ENCODE peak calls at places on chromosomes 5 and 9, in six cellular contexts. G, C, N, L, V and W are unnamed samples.

GRCh38 chr5:71816307-71816706 is 97.2 kb downstream of the CARTPT start:
- DNase-seq in N (peak; percentile 60), C (no peak), L (no peak), V (no peak), G (no peak), W (no peak)

GRCh38 chr5:179509239-179509638 is 41.1 kb upstream of the RUFY1 start:
- DNase-seq in N (no peak), C (no peak), V (no peak), G (no peak), L (no peak), W (no peak)

GRCh38 chr5:168706655-168707069 is 127.5 kb upstream of the PANK3 start:
- DNase-seq in V (peak; percentile 79), C (peak; percentile 37), L (peak; percentile 59), N (peak; percentile 54), G (peak; percentile 30), W (peak; percentile 9)

GRCh38 chr9:128553695-128554094 is 1.3 kb downstream of the SPTAN1 start:
- DNase-seq in G (no peak), C (no peak), L (no peak), N (peak; percentile 81), V (peak; percentile 18), W (peak; percentile 22)

GRCh38 chr5:167853421-167853820 is 438.0 kb upstream of the WWC1 start:
- DNase-seq in L (no peak), G (no peak), C (peak; percentile 57), N (no peak), V (no peak), W (no peak)

GRCh38 chr5:25241981-25242380 is 597.2 kb upstream of the CDH10 start:
- DNase-seq in L (no peak), C (no peak), G (no peak), V (no peak), N (no peak), W (no peak)

GRCh38 chr9:121550041-121550440 is 50.4 kb upstream of the GGTA1 start:
- DNase-seq in L (no peak), G (no peak), C (no peak), N (no peak), V (no peak), W (no peak)

GRCh38 chr5:74064911-74065310 is 438.9 kb downstream of the ARHGEF28 start:
- DNase-seq in V (no peak), N (no peak), L (no peak), C (no peak), G (no peak), W (no peak)

GRCh38 chr5:168803541-168803940 is 224.4 kb upstream of the PANK3 start:
- DNase-seq in L (no peak), V (no peak), N (no peak), C (no peak), G (no peak), W (no peak)

GRCh38 chr9:78630966-78631365 is 334.0 kb downstream of the PSAT1 start:
- DNase-seq in V (no peak), L (no peak), N (no peak), G (no peak), C (no peak), W (no peak)

GRCh38 chr9:33329996-33330395 is 39.7 kb downstream of the NFX1 start:
- DNase-seq in N (peak; percentile 76), V (no peak), C (no peak), L (no peak), G (no peak), W (peak; percentile 5)

GRCh38 chr9:114467226-114467750 is 38.0 kb downstream of the WHRN start:
- DNase-seq in N (no peak), V (no peak), G (no peak), L (no peak), C (no peak), W (no peak)

GRCh38 chr5:173868096-173868879 is 19.9 kb upstream of the CPEB4 start:
- DNase-seq in L (no peak), V (peak; percentile 87), G (no peak), N (no peak), C (no peak), W (no peak)

GRCh38 chr9:21709464-21710058 is 92.9 kb upstream of the MTAP start:
- DNase-seq in L (peak; percentile 48), N (peak; percentile 61), V (peak; percentile 72), C (peak; percentile 36), G (no peak), W (no peak)

GRCh38 chr9:130847306-130848217 is 12.5 kb downstream of the ABL1 start:
- DNase-seq in L (no peak), N (peak; percentile 97), G (no peak), C (peak; percentile 91), V (peak; percentile 91), W (peak; percentile 99)

GRCh38 chr9:132946624-132947295 is 2.3 kb upstream of the TSC1 start:
- DNase-seq in V (peak; percentile 89), L (no peak), G (no peak), N (peak; percentile 32), C (peak; percentile 70), W (peak; percentile 67)

GRCh38 chr9:131179561-131180219 is 54.3 kb downstream of the NUP214 start:
- DNase-seq in L (no peak), C (peak; percentile 68), V (peak; percentile 88), N (peak; percentile 15), G (no peak), W (peak; percentile 90)

GRCh38 chr5:122327110-122327509 is 15.1 kb downstream of the SNCAIP start:
- DNase-seq in L (no peak), N (no peak), G (no peak), V (no peak), C (no peak), W (no peak)

GRCh38 chr9:134076644-134077043 is 8.8 kb upstream of the BRD3 start:
- DNase-seq in N (no peak), G (no peak), L (no peak), V (no peak), C (no peak), W (no peak)

GRCh38 chr5:7756453-7756852 is 94.5 kb downstream of the CFAP90 start:
- DNase-seq in V (no peak), L (no peak), N (no peak), G (no peak), C (no peak), W (no peak)

GRCh38 chr9:71719088-71719487 is 49.2 kb downstream of the CEMIP2 start:
- DNase-seq in C (no peak), G (no peak), V (no peak), L (no peak), N (no peak), W (no peak)

GRCh38 chr5:112604741-112605390 is 132.8 kb upstream of the APC start:
- DNase-seq in L (no peak), C (no peak), G (peak; percentile 8), V (peak; percentile 60), N (peak; percentile 11), W (no peak)

GRCh38 chr5:83925321-83925877 is 204.7 kb upstream of the HAPLN1 start:
- DNase-seq in N (no peak), G (no peak), L (no peak), C (peak; percentile 47), V (peak; percentile 32), W (peak; percentile 96)

GRCh38 chr5:135718151-135718550 is 116.3 kb upstream of the SLC25A48 start:
- DNase-seq in G (no peak), V (peak; percentile 84), N (no peak), C (peak; percentile 51), L (no peak), W (no peak)

GRCh38 chr5:171984748-171985419 is 21.6 kb downstream of the FBXW11 start:
- DNase-seq in N (peak; percentile 75), L (no peak), V (peak; percentile 46), C (peak; percentile 60), G (no peak), W (peak; percentile 98)

GRCh38 chr9:109469646-109470358 is 28.3 kb downstream of the PTPN3 start:
- DNase-seq in G (peak; percentile 64), V (peak; percentile 78), N (peak; percentile 81), C (peak; percentile 84), L (peak; percentile 86), W (peak; percentile 51)

GRCh38 chr9:37421914-37422288 is 595 bp upstream of the GRHPR start:
- DNase-seq in C (no peak), N (no peak), V (no peak), G (no peak), L (peak; percentile 47), W (no peak)

GRCh38 chr5:14428302-14429081 is 153.1 kb upstream of the OTULINL start:
- DNase-seq in V (peak; percentile 35), N (peak; percentile 73), C (peak; percentile 44), G (no peak), L (no peak), W (no peak)

GRCh38 chr5:145801195-145801594 is 33.9 kb downstream of the PRELID2 start:
- DNase-seq in N (no peak), L (no peak), C (no peak), G (no peak), V (no peak), W (no peak)

GRCh38 chr9:133347515-133347984 is 381 bp downstream of the MED22 start:
- DNase-seq in V (peak; percentile 50), G (no peak), L (no peak), C (peak; percentile 67), N (peak; percentile 44), W (no peak)

GRCh38 chr9:88503845-88504764 is 30.9 kb upstream of the NXNL2 start:
- DNase-seq in V (no peak), G (no peak), C (no peak), L (no peak), N (no peak), W (no peak)

GRCh38 chr9:133737071-133737773 is 930 bp downstream of the SARDH start:
- DNase-seq in C (peak; percentile 10), N (no peak), V (no peak), G (no peak), L (peak; percentile 16), W (no peak)

GRCh38 chr9:107246259-107247254 is 36.5 kb upstream of the RAD23B start:
- DNase-seq in N (peak; percentile 27), G (no peak), V (peak; percentile 73), L (no peak), C (no peak), W (no peak)

GRCh38 chr9:2923810-2924768 is 80.2 kb upstream of the PUM3 start:
- DNase-seq in V (peak; percentile 42), N (no peak), L (no peak), G (no peak), C (no peak), W (no peak)

GRCh38 chr5:139058121-139058520 is 140.0 kb downstream of the SIL1 start:
- DNase-seq in G (no peak), C (peak; percentile 59), V (no peak), N (no peak), L (no peak), W (peak; percentile 33)

GRCh38 chr9:35593581-35593980 is 11.5 kb upstream of the TESK1 start:
- DNase-seq in V (no peak), G (no peak), C (no peak), L (no peak), N (no peak), W (no peak)